ENCODE peak calls at places on chromosomes 5 and 9, in eight cellular contexts. A is transverse colon, G is suprapubic skin, P is A549, J is sigmoid colon, Y is GM12878, O is HepG2, C is H1. T is an unnamed sample.

GRCh38 chr5:124289122-124289521 is 457.3 kb downstream of the ZNF608 start:
- DNase-seq in A (peak; percentile 21), G (no peak), P (no peak), J (no peak), Y (no peak), O (no peak), C (no peak), T (no peak)

GRCh38 chr9:91824591-91825339 is 125.3 kb downstream of the ROR2 start:
- DNase-seq in A (peak; percentile 42), G (peak; percentile 87), P (no peak), J (peak; percentile 85), Y (no peak), O (no peak), C (no peak), T (no peak)

GRCh38 chr9:2559212-2560152 is 62.1 kb upstream of the VLDLR start:
- DNase-seq in A (peak; percentile 43), G (no peak), P (peak; percentile 71), J (peak; percentile 93), Y (no peak), O (no peak), C (no peak), T (peak; percentile 81)

GRCh38 chr5:112951124-112951702 is 25.4 kb upstream of the DCP2 start:
- DNase-seq in A (no peak), G (no peak), P (no peak), J (no peak), Y (no peak), O (no peak), C (no peak), T (no peak)

GRCh38 chr5:174311531-174312269 is 266.2 kb downstream of the NSG2 start:
- DNase-seq in A (peak; percentile 64), G (no peak), P (peak; percentile 54), J (no peak), Y (no peak), O (peak; percentile 10), C (peak; percentile 97), T (peak; percentile 86)

GRCh38 chr9:127038531-127038930 is 83.9 kb downstream of the ANGPTL2 start:
- DNase-seq in A (no peak), G (no peak), P (no peak), J (no peak), Y (no peak), O (no peak), C (no peak), T (no peak)

GRCh38 chr9:71719585-71719984 is 48.7 kb downstream of the CEMIP2 start:
- DNase-seq in A (no peak), G (no peak), P (no peak), J (no peak), Y (no peak), O (no peak), C (no peak), T (no peak)

GRCh38 chr5:591746-592145 is 20.4 kb upstream of the CEP72 start:
- DNase-seq in A (no peak), G (no peak), P (no peak), J (peak; percentile 37), Y (no peak), O (no peak), C (no peak), T (no peak)

DNA sequence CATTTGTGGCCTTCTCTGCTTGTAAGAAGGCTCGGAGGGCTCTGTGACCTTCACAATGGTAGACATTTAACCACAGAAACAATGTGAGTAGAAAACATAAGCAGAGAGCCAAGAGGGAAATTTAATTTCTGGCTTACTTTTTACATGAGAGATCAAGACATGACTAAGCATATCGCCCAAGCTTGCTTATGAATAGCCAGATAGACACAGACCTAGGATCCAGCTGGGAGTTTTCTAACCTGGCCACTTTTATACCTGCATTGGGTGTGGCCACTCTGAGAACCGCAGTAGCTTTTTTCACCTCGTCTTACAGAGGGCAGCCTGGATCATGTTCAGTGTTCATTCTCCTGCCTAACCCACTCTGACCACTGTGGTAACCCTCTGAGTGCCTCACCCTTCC is 244.9 kb upstream of the KCNN2 start:
- DNase-seq in A (no peak), G (no peak), P (no peak), J (no peak), Y (no peak), O (no peak), C (no peak), T (no peak)
- TF ChIP-seq EP300 in A (no peak), G (no peak), P (no peak), J (no peak), Y (no peak), O (no peak), C (no peak), T (no peak)

GRCh38 chr5:17218353-17219005 is 1.0 kb downstream of the BASP1 start:
- DNase-seq in A (peak; percentile 43), G (peak; percentile 75), P (no peak), J (no peak), Y (no peak), O (no peak), C (peak; percentile 62), T (peak; percentile 42)
- TF ChIP-seq EP300 in A (no peak), G (no peak), P (no peak), J (no peak), Y (no peak), O (no peak), C (no peak), T (no peak)

GRCh38 chr9:96331236-96331947 is 29.4 kb upstream of the HSD17B3 start:
- DNase-seq in A (no peak), G (no peak), P (no peak), J (no peak), Y (no peak), O (peak; percentile 29), C (no peak), T (no peak)

GRCh38 chr9:96323169-96323568 is 21.2 kb upstream of the HSD17B3 start:
- DNase-seq in A (no peak), G (no peak), P (no peak), J (no peak), Y (no peak), O (no peak), C (no peak), T (no peak)

DNA sequence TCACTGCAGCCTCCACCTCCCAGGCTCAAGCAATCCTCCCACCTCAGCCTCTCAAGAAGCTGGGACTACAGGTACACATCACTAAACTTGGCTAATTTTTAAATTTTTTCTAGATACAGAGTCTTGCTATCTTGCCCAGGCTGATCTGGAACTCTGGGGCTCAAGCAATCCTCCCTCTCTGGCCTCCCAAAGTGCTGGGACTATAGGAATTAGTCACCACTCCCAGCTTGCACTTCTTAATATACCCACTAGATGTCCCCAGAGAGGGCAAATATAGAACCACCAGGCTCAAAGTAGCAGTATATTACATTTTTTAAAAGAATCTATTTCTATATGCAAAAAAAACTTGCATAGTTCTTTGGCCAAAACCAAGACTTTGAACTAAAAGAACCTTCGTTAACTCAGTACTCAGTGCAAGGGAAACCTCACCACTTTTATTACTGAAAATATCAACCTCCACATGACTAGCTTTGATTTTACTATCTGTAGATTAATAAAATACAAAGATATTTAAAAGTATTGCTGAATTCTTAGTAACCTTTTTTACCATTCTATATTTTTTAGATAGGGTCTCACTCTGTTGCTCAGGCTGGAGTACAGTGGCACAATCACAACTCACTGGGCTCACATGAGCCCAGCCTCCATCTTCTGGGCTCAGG is 25.8 kb upstream of the HSD17B3 start:
- DNase-seq in A (peak; percentile 27), G (no peak), P (peak; percentile 50), J (no peak), Y (peak; percentile 8), O (peak; percentile 51), C (no peak), T (peak; percentile 34)
- TF ChIP-seq EP300 in A (no peak), G (no peak), P (no peak), J (no peak), Y (no peak), O (no peak), C (no peak), T (no peak)

GRCh38 chr5:57725628-57726504 is 243.3 kb upstream of the ACTBL2 start:
- DNase-seq in A (no peak), G (no peak), P (no peak), J (no peak), Y (no peak), O (no peak), C (no peak), T (no peak)
- TF ChIP-seq EP300 in A (no peak), G (no peak), P (no peak), J (no peak), Y (no peak), O (no peak), C (no peak), T (no peak)

GRCh38 chr5:175717837-175718236 is 60.0 kb downstream of the HRH2 start:
- DNase-seq in A (no peak), G (no peak), P (no peak), J (no peak), Y (no peak), O (no peak), C (no peak), T (no peak)

GRCh38 chr5:175713930-175714329 is 56.1 kb downstream of the HRH2 start:
- DNase-seq in A (no peak), G (no peak), P (no peak), J (peak; percentile 8), Y (no peak), O (no peak), C (no peak), T (no peak)

GRCh38 chr5:175714686-175715085 is 56.8 kb downstream of the HRH2 start:
- DNase-seq in A (peak; percentile 3), G (peak; percentile 31), P (no peak), J (peak; percentile 29), Y (no peak), O (no peak), C (no peak), T (no peak)

GRCh38 chr5:175718401-175719108 is 60.7 kb downstream of the HRH2 start:
- DNase-seq in A (peak; percentile 59), G (peak; percentile 49), P (peak; percentile 42), J (peak; percentile 51), Y (no peak), O (no peak), C (peak; percentile 82), T (no peak)

DNA sequence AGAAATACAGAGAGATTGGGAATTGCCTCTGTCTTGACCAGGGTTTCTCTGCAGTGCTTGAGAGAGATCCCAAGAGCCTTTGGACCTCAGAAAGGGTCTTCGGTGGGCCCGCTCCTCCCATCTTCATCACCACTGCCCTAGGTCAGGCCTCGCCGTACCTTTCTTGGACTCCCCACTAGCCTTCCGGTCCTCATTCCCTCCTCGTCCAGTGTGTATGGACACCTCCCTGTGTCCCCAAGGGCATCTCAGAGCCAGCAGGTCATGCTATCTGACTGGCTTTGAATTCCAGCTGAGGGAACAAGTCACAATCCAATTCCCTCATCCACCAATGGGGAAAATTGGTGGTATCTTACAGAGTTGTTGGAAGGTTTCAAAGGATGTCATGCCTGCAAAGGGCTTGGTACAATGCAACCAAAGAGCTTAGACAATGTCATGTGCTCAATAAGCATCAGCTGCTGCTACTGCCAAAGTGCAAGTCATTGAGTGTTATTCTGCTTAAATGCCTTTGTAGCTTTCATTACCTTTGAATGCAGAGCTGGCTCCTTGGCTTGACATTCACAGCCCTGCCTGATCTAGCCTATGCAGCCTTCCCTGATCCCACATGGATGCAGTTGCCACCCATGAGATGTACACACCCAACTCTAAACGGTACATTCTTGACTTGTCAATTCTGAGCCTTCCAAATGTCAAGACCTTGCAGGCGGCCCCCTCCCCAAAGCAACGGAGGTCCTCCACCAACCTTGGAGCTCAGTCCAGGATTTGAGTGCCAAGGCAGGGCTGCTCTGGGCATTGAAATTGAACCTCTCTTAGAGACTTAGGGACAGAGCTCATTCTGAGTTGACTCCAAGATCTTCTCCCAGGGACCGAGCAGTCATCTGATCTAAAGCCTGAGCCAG is 58.0 kb downstream of the HRH2 start:
- DNase-seq in A (no peak), G (peak; percentile 24), P (no peak), J (peak; percentile 19), Y (no peak), O (no peak), C (no peak), T (no peak)
- TF ChIP-seq EP300 in A (no peak), G (no peak), P (no peak), J (no peak), Y (no peak), O (no peak), C (no peak), T (no peak)

GRCh38 chr5:172102913-172103629 is 85.0 kb downstream of the STK10 start:
- DNase-seq in A (peak; percentile 50), G (no peak), P (peak; percentile 73), J (peak; percentile 89), Y (no peak), O (no peak), C (no peak), T (peak; percentile 57)
- TF ChIP-seq EP300 in A (no peak), G (no peak), P (no peak), J (no peak), Y (no peak), O (no peak), C (no peak), T (no peak)

T was measured in ovary.